ENCODE peak calls at places on chromosome 1, in seven cellular contexts. V, K, E, U, Y, F and W are unnamed samples.

GRCh38 chr1:8847990-8848389 is 30.5 kb downstream of the ENO1 start:
- DNase-seq in E (peak; percentile 61), U (no peak), V (no peak), K (no peak), Y (no peak), F (no peak), W (no peak)

GRCh38 chr1:41200728-41201127 is 41.4 kb downstream of the SCMH1 start:
- DNase-seq in E (no peak), U (no peak), K (no peak), V (no peak), F (no peak), Y (no peak), W (no peak)

GRCh38 chr1:246784621-246785535 is 60.7 kb downstream of the SCCPDH start:
- DNase-seq in F (no peak), U (no peak), Y (no peak), E (no peak), K (no peak), V (peak; percentile 23), W (peak; percentile 62)

GRCh38 chr1:170530972-170531757 is 801 bp upstream of the GORAB start:
- DNase-seq in K (no peak), E (peak; percentile 13), F (no peak), V (no peak), Y (peak; percentile 1), U (no peak), W (no peak)

GRCh38 chr1:84467298-84467697 is 11.8 kb upstream of the RPF1 start:
- DNase-seq in V (no peak), Y (no peak), K (no peak), E (no peak), F (no peak), U (no peak), W (no peak)

GRCh38 chr1:151905070-151905442 is 4.3 kb downstream of the THEM4 start:
- DNase-seq in K (peak; percentile 67), V (no peak), E (no peak), Y (no peak), F (no peak), U (no peak), W (no peak)

GRCh38 chr1:109864063-109864822 is 46.4 kb upstream of the CSF1 start:
- DNase-seq in K (no peak), U (no peak), F (no peak), V (peak; percentile 64), Y (no peak), E (no peak), W (no peak)

GRCh38 chr1:223700942-223701637 is 11.2 kb upstream of the CAPN2 start:
- DNase-seq in Y (no peak), E (no peak), F (no peak), V (peak; percentile 99), U (no peak), K (no peak), W (no peak)

GRCh38 chr1:205680073-205680851 is at the start of gene SLC45A3:
- DNase-seq in E (peak; percentile 60), K (no peak), F (no peak), U (peak; percentile 62), Y (peak; percentile 94), V (no peak), W (peak; percentile 95)

GRCh38 chr1:21270086-21270689 is 20.1 kb downstream of the ECE1 start:
- DNase-seq in F (no peak), U (peak; percentile 85), E (peak; percentile 82), V (peak; percentile 40), K (peak; percentile 78), Y (peak; percentile 75), W (peak; percentile 88)

GRCh38 chr1:201954263-201955008 is 867 bp upstream of the TIMM17A start:
- DNase-seq in E (no peak), K (no peak), F (no peak), U (no peak), Y (no peak), V (no peak), W (no peak)

GRCh38 chr1:236035681-236036101 is 29.2 kb downstream of the NID1 start:
- DNase-seq in E (no peak), F (no peak), K (no peak), V (peak; percentile 32), Y (no peak), U (no peak), W (no peak)

GRCh38 chr1:199878818-199879217 is 148.7 kb upstream of the NR5A2 start:
- DNase-seq in F (no peak), K (no peak), V (no peak), Y (no peak), U (no peak), E (no peak), W (no peak)

GRCh38 chr1:115129071-115129640 is 39.9 kb upstream of the TSPAN2 start:
- DNase-seq in V (no peak), U (no peak), F (no peak), Y (no peak), K (no peak), E (no peak), W (no peak)

GRCh38 chr1:178324003-178324402 is 172.8 kb downstream of the CLEC20A start:
- DNase-seq in Y (no peak), U (no peak), F (no peak), V (peak; percentile 68), K (no peak), E (no peak), W (no peak)

GRCh38 chr1:31734582-31735107 is 29.5 kb downstream of the ADGRB2 start:
- DNase-seq in F (no peak), V (peak; percentile 48), U (no peak), E (no peak), K (no peak), Y (no peak), W (no peak)

GRCh38 chr1:235430991-235431390 is 63.8 kb downstream of the TBCE start:
- DNase-seq in Y (no peak), F (no peak), V (peak; percentile 85), E (no peak), K (no peak), U (no peak), W (no peak)

GRCh38 chr1:212917134-212917485 is 33.2 kb upstream of the VASH2 start:
- DNase-seq in E (no peak), Y (no peak), F (no peak), V (no peak), K (no peak), U (no peak), W (no peak)

GRCh38 chr1:77888071-77888428 is 374 bp upstream of the NEXN start:
- DNase-seq in F (no peak), V (peak; percentile 87), U (no peak), K (no peak), Y (no peak), E (no peak), W (no peak)

GRCh38 chr1:234253732-234254131 is 119.5 kb upstream of the COA6 start:
- DNase-seq in Y (no peak), V (no peak), U (no peak), K (no peak), E (no peak), F (no peak), W (no peak)

GRCh38 chr1:35592991-35593769 is 20.1 kb downstream of the TFAP2E start:
- DNase-seq in U (no peak), E (no peak), K (no peak), F (no peak), V (peak; percentile 44), Y (no peak), W (no peak)

GRCh38 chr1:208086116-208086515 is 158.1 kb downstream of the PLXNA2 start:
- DNase-seq in Y (no peak), V (peak; percentile 51), K (no peak), U (no peak), E (no peak), F (no peak), W (peak; percentile 19)

GRCh38 chr1:54354899-54355298 is 51.3 kb downstream of the SSBP3 start:
- DNase-seq in Y (no peak), F (no peak), E (no peak), U (no peak), V (no peak), K (no peak), W (no peak)

DNA sequence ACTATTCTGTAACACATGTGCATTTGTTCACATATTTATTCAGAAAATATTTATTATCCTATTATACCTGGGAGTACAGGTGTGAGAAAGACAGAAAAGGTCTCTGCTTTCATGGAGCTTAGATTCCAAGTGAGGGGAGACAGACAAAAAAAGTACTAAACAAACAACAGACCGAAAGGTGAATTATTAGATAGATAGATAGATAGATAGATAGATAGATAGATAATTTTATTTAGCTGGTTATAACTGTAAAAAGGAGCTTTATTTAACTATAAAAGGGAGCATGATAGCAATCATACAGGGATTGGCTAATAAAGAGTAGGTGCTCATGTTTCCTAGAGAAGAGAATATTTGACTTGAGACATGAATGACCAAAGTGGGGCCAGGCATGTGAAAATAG is 119.4 kb downstream of the TNFSF18 start:
- DNase-seq in F (no peak), V (no peak), U (no peak), K (no peak), E (no peak), Y (no peak), W (no peak)
- H3K27ac ChIP-seq in F (no peak overlapping the region), V (no peak overlapping the region), U (no peak overlapping the region), K (no peak overlapping the region), E (no peak overlapping the region), Y (no peak overlapping the region), W (no peak overlapping the region)

GRCh38 chr1:44707959-44708831 is 22.8 kb downstream of the RNU5D-1 start:
- DNase-seq in E (no peak), F (no peak), U (no peak), K (no peak), Y (peak; percentile 36), V (peak; percentile 47), W (no peak)
- TF ChIP-seq CTCF in E (peak; percentile 60), F (no peak), U (peak; percentile 62), K (peak; percentile 84), Y (peak; percentile 56), V (peak; percentile 56), W (peak; percentile 39)

GRCh38 chr1:1793481-1794244 is 15.4 kb upstream of the NADK start:
- DNase-seq in V (no peak), Y (no peak), K (no peak), E (no peak), U (no peak), F (no peak), W (no peak)
- H3K27ac ChIP-seq in V (no peak overlapping the region), Y (no peak overlapping the region), K (no peak overlapping the region), E (no peak overlapping the region), U (no peak overlapping the region), F (no peak overlapping the region), W (no peak overlapping the region)

GRCh38 chr1:22755641-22756040 is 45.0 kb downstream of the EPHB2 start:
- DNase-seq in F (no peak), U (no peak), Y (no peak), V (no peak), E (no peak), K (no peak), W (no peak)
- TF ChIP-seq CTCF in F (no peak), U (no peak), Y (no peak), V (no peak), E (no peak), K (no peak), W (no peak)

DNA sequence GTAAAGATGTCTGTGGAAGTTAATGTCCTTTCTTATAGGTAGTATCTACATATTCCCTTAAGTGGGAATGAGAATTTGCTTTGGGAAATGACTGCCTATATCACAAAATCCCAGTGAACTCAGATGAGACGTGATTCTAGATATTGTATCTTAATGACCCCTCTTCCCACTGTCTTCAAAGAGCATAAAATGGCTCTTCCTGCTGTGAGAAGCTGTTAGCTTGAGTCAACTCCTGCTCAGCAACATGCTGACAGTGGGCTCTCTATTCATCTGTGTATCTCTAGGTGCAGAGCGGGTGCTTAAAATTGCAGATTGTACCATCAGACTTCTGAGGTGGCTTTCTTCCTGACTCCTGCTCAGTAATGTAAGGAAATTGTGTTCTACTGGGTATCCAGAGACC is 100.6 kb downstream of the SPAG17 start:
- DNase-seq in F (no peak), K (no peak), E (no peak), Y (no peak), V (no peak), U (no peak), W (no peak)
- H3K27ac ChIP-seq in F (no peak overlapping the region), K (no peak overlapping the region), E (no peak overlapping the region), Y (no peak overlapping the region), V (no peak overlapping the region), U (no peak overlapping the region), W (no peak overlapping the region)